ENCODE peak calls at places on chromosomes 12 and 14, in five cellular contexts. R is GM23248, F is trophoblast cell, C is Karpas-422, B is PC-3. K is an unnamed sample.

GRCh38 chr12:111519083-111519482 is 80.0 kb downstream of the ATXN2 start:
- DNase-seq in R (no peak), F (no peak), C (no peak), B (no peak), K (no peak)

GRCh38 chr12:3160081-3160480 is 82.9 kb downstream of the TSPAN9 start:
- DNase-seq in R (no peak), F (no peak), C (no peak), B (no peak), K (no peak)

GRCh38 chr14:74645244-74645643 is 33.2 kb upstream of the LTBP2 start:
- DNase-seq in R (no peak), F (no peak), C (no peak), B (no peak), K (no peak)

GRCh38 chr12:109192358-109192757 is 76.0 kb downstream of the ACACB start:
- DNase-seq in R (peak), F (peak), C (no peak), B (peak), K (peak)

GRCh38 chr12:16583991-16584745 is 21.8 kb downstream of the LMO3 start:
- DNase-seq in R (peak), F (no peak), C (no peak), B (peak), K (peak)

GRCh38 chr14:38420045-38420444 is 164.2 kb upstream of the CLEC14A start:
- DNase-seq in R (peak), F (no peak), C (no peak), B (no peak), K (no peak)

GRCh38 chr14:74475678-74476077 is 17.4 kb downstream of the NPC2 start:
- DNase-seq in R (peak), F (no peak), C (no peak), B (peak), K (no peak)

GRCh38 chr12:22443379-22444316 is 100.7 kb downstream of the C2CD5 start:
- DNase-seq in R (peak), F (peak), C (peak), B (peak), K (peak)

GRCh38 chr14:96285667-96286066 is 29.7 kb downstream of the BDKRB1 start:
- DNase-seq in R (no peak), F (peak), C (no peak), B (no peak), K (peak)

GRCh38 chr14:98177551-98177950 is 1094.4 kb downstream of the BCL11B start:
- DNase-seq in R (no peak), F (no peak), C (no peak), B (no peak), K (no peak)

GRCh38 chr12:57893460-57894353 is 47.2 kb upstream of the CTDSP2 start:
- DNase-seq in R (peak), F (no peak), C (no peak), B (no peak), K (peak)

GRCh38 chr14:77022219-77022852 is 6.2 kb downstream of the IRF2BPL start:
- DNase-seq in R (no peak), F (peak), C (no peak), B (peak), K (peak)

GRCh38 chr12:76275511-76276093 is 72.6 kb downstream of the BBS10 start:
- DNase-seq in R (no peak), F (no peak), C (no peak), B (no peak), K (peak)
- H3K9ac ChIP-seq in R (no peak), F (no peak), C (no peak), B (no peak), K (no peak)

GRCh38 chr14:50946234-50946935 is 2.1 kb upstream of the PYGL start:
- DNase-seq in R (no peak), F (no peak), C (no peak), B (no peak), K (no peak)

GRCh38 chr14:50941151-50941550 is 3.1 kb downstream of the PYGL start:
- DNase-seq in R (peak), F (peak), C (no peak), B (no peak), K (no peak)

GRCh38 chr14:50944647-50945413 is 547 bp upstream of the PYGL start:
- DNase-seq in R (peak), F (peak), C (no peak), B (peak), K (peak)

GRCh38 chr14:50943261-50943942 is 881 bp downstream of the PYGL start:
- DNase-seq in R (peak), F (peak), C (no peak), B (peak), K (peak)

DNA sequence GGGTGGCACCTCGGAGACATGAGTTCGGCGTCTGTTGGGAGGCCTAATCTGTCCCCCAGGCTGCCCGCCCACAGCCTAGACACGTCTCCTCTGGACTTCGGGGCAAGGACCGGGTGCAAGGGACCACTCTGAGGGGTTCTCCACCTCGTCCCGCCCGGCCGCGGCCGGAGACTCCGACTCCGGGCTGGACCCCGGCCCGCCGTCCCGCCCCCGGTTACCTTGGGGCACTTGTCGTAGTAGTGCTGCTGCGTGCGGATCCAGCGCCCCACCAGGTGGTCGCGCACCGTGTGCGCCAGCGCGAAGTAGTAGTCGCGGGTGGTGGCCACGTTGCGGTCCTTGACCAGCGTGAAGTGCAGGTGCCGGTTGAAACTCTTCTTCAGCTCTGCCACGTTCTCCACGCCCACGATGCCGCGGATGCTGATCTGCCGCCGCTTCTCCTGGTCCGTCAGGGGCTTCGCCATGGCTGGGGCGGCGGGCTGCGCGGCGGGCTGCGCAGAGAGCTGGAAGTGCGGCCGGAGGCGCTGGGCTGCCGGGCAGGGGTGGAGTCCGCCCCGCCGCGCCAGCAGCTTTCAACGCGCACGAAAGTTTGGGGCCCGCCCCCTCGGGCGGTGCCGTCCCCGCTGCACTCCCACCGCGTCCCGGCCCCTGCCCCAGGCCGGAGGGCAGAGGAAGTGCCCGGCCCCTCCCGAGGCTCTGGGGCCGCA is at the start of gene PYGL:
- DNase-seq in R (peak), F (peak), C (no peak), B (peak), K (peak)
- H3K9ac ChIP-seq in R (peak), F (peak), C (no peak), B (peak), K (peak)

GRCh38 chr14:21525995-21526671 is at the start of gene SALL2:
- DNase-seq in R (peak), F (no peak), C (no peak), B (peak), K (peak)
- H3K9ac ChIP-seq in R (peak), F (peak), C (no peak), B (peak), K (peak)

GRCh38 chr12:131242741-131243496 is 289.2 kb downstream of the ADGRD1 start:
- DNase-seq in R (peak), F (no peak), C (peak), B (peak), K (no peak)
- H3K9ac ChIP-seq in R (no peak), F (no peak), C (no peak), B (no peak), K (no peak)

DNA sequence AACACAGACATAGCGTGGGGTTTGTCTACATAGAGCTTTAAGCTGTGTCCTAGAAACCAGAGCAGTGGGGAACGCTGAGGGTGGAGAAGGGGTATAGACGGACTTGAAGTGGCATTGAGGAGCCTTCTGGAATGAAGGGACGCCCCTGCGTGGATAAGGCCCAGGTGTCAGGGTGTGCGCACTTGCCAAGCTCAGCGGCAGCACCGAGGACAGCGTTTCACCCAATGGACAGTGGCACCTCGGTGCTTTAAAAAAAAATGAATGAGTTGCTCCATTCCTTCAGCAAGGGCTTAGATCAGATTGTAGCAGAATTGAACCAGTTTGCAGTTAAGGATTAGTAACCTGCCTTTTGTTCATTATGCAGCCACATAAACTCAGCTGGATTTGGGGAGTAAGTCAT is 33.6 kb upstream of the MMP17 start:
- DNase-seq in R (no peak), F (no peak), C (no peak), B (no peak), K (no peak)
- H3K9ac ChIP-seq in R (no peak), F (no peak), C (no peak), B (no peak), K (no peak)

K was measured in mesenchymal stem cell.